ENCODE peak calls at places on chromosomes 12 and 14, in five cellular contexts. T is NCI-H1092, V is left ventricle myocardium superior, Y is left lung, D is sciatic nerve. C is an unnamed sample.

GRCh38 chr12:4191642-4192041 is 81.9 kb upstream of the CCND2 start:
- DNase-seq in T (no peak), V (no peak), Y (no peak), D (no peak), C (no peak)

GRCh38 chr12:53513712-53514415 is 6.6 kb upstream of the NPFF start:
- DNase-seq in T (no peak), V (no peak), Y (no peak), D (no peak), C (no peak)

GRCh38 chr12:80015660-80016059 is 80.8 kb upstream of the PPP1R12A start:
- DNase-seq in T (no peak), V (no peak), Y (no peak), D (no peak), C (no peak)

GRCh38 chr12:124750149-124750656 is 113.5 kb downstream of the SCARB1 start:
- DNase-seq in T (no peak), V (no peak), Y (no peak), D (no peak), C (no peak)

GRCh38 chr14:70052990-70053389 is 135.8 kb downstream of the SLC8A3 start:
- DNase-seq in T (no peak), V (no peak), Y (no peak), D (no peak), C (no peak)

GRCh38 chr12:57889541-57889989 is 43.0 kb upstream of the CTDSP2 start:
- DNase-seq in T (no peak), V (peak), Y (peak), D (peak), C (peak)

GRCh38 chr12:113846275-113846674 is 119.8 kb downstream of the RBM19 start:
- DNase-seq in T (no peak), V (no peak), Y (no peak), D (no peak), C (no peak)

GRCh38 chr12:79326225-79326624 is 364.5 kb downstream of the PAWR start:
- DNase-seq in T (peak), V (no peak), Y (no peak), D (no peak), C (no peak)

GRCh38 chr12:91819132-91819447 is 326.6 kb downstream of the BTG1 start:
- DNase-seq in T (no peak), V (no peak), Y (no peak), D (no peak), C (no peak)

GRCh38 chr14:38553586-38553985 is 297.7 kb upstream of the CLEC14A start:
- DNase-seq in T (no peak), V (no peak), Y (no peak), D (no peak), C (no peak)

GRCh38 chr12:6280053-6280469 is 30.4 kb upstream of the PLEKHG6 start:
- DNase-seq in T (no peak), V (no peak), Y (peak), D (peak), C (no peak)

GRCh38 chr12:60752589-60752988 is 1156.8 kb downstream of the SLC16A7 start:
- DNase-seq in T (no peak), V (no peak), Y (no peak), D (no peak), C (no peak)

GRCh38 chr12:11969437-11970154 is 101.1 kb upstream of the BCL2L14 start:
- DNase-seq in T (no peak), V (no peak), Y (no peak), D (no peak), C (no peak)

GRCh38 chr12:107223816-107224215 is 130.5 kb upstream of the CRY1 start:
- DNase-seq in T (no peak), V (no peak), Y (no peak), D (no peak), C (no peak)

GRCh38 chr14:54108481-54109471 is 152.2 kb upstream of the BMP4 start:
- DNase-seq in T (no peak), V (no peak), Y (no peak), D (no peak), C (no peak)

GRCh38 chr12:14874882-14875281 is 10.8 kb downstream of the MGP start:
- DNase-seq in T (no peak), V (no peak), Y (no peak), D (no peak), C (no peak)

GRCh38 chr14:94368956-94369355 is 19.4 kb downstream of the SERPINA1 start:
- DNase-seq in T (no peak), V (no peak), Y (no peak), D (no peak), C (no peak)

C was measured in cardiac septum.